ENCODE peak calls at places on chromosomes 1 and 21, in five cellular contexts. G is mesendoderm, J is RWPE2, L is NT2/D1, O is body of pancreas. S is an unnamed sample. For H3K4me1, the result is how much of the 10 kb centered on the place peaks cover.

GRCh38 chr1:52195161-52195560 is 53.3 kb downstream of the ZFYVE9 start:
- DNase-seq in G (no peak), J (no peak), L (no peak), O (no peak), S (no peak)

GRCh38 chr1:31715097-31715872 is 11.5 kb upstream of the COL16A1 start:
- DNase-seq in G (peak), J (no peak), L (peak), O (peak), S (no peak)

GRCh38 chr21:29499734-29500343 is 201.1 kb downstream of the BACH1 start:
- DNase-seq in G (peak), J (no peak), L (peak), O (peak), S (no peak)

GRCh38 chr1:203440780-203441179 is 34.8 kb upstream of the PRELP start:
- DNase-seq in G (peak), J (no peak), L (peak), O (peak), S (no peak)

GRCh38 chr1:213606252-213606820 is 381.4 kb upstream of the PROX1 start:
- DNase-seq in G (no peak), J (no peak), L (no peak), O (peak), S (no peak)

GRCh38 chr1:86156571-86157455 is at the start of gene COL24A1:
- DNase-seq in G (peak), J (no peak), L (peak), O (peak), S (no peak)

GRCh38 chr1:185821612-185822385 is 87.6 kb downstream of the HMCN1 start:
- DNase-seq in G (no peak), J (no peak), L (no peak), O (no peak), S (no peak)

GRCh38 chr21:32207096-32207716 is 71.6 kb downstream of the MIS18A start:
- DNase-seq in G (no peak), J (no peak), L (no peak), O (peak), S (no peak)

GRCh38 chr1:77282187-77282865 is 507 bp downstream of the AK5 start:
- DNase-seq in G (peak), J (peak), L (peak), O (peak), S (no peak)

GRCh38 chr21:32475162-32475812 is 62.8 kb downstream of the EVA1C start:
- DNase-seq in G (no peak), J (no peak), L (no peak), O (no peak), S (no peak)

GRCh38 chr1:157725214-157725577 is 24.6 kb upstream of the FCRL3 start:
- DNase-seq in G (no peak), J (no peak), L (no peak), O (no peak), S (no peak)

GRCh38 chr1:221788466-221788865 is 46.6 kb upstream of the DUSP10 start:
- DNase-seq in G (no peak), J (no peak), L (no peak), O (no peak), S (no peak)

GRCh38 chr1:9823943-9824701 is at the start of gene CLSTN1:
- DNase-seq in G (peak), J (peak), L (peak), O (peak), S (no peak)

GRCh38 chr21:40846566-40847411 is at the start of gene DSCAM:
- DNase-seq in G (peak), J (no peak), L (peak), O (peak), S (no peak)

GRCh38 chr1:228986093-228986904 is 251.0 kb downstream of the RHOU start:
- DNase-seq in G (no peak), J (no peak), L (no peak), O (peak), S (no peak)

GRCh38 chr1:9710037-9710436 is 58.5 kb downstream of the PIK3CD start:
- DNase-seq in G (no peak), J (no peak), L (no peak), O (no peak), S (no peak)

GRCh38 chr1:64042331-64043100 is 160.9 kb upstream of the UBE2U start:
- DNase-seq in G (no peak), J (no peak), L (no peak), O (peak), S (peak)

GRCh38 chr1:22572778-22573177 is 9.5 kb downstream of the EPHA8 start:
- DNase-seq in G (no peak), J (no peak), L (no peak), O (no peak), S (no peak)

GRCh38 chr1:154014154-154014910 is 23.8 kb downstream of the RPS27 start:
- DNase-seq in G (no peak), J (no peak), L (no peak), O (no peak), S (no peak)

GRCh38 chr1:9909222-9910046 is 635 bp downstream of the CTNNBIP1 start:
- DNase-seq in G (peak), J (no peak), L (no peak), O (peak), S (no peak)

GRCh38 chr1:7011826-7012225 is 226.6 kb downstream of the CAMTA1 start:
- DNase-seq in G (no peak), J (no peak), L (no peak), O (no peak), S (no peak)

GRCh38 chr1:3805038-3805437 is 8.7 kb upstream of the LRRC47 start:
- DNase-seq in G (no peak), J (no peak), L (no peak), O (no peak), S (no peak)

GRCh38 chr21:42674351-42674940 is 21.0 kb downstream of the PDE9A start:
- DNase-seq in G (peak), J (no peak), L (no peak), O (no peak), S (no peak)

GRCh38 chr1:212021563-212021962 is 13.8 kb downstream of the INTS7 start:
- DNase-seq in G (peak), J (no peak), L (no peak), O (no peak), S (no peak)

GRCh38 chr1:21524686-21525339 is 15.6 kb downstream of the ALPL start:
- DNase-seq in G (no peak), J (no peak), L (no peak), O (no peak), S (no peak)

GRCh38 chr1:77370588-77371306 is 88.9 kb downstream of the AK5 start:
- DNase-seq in G (no peak), J (no peak), L (no peak), O (no peak), S (no peak)

GRCh38 chr1:195458365-195458764 is 1149.9 kb downstream of the KCNT2 start:
- DNase-seq in G (no peak), J (no peak), L (no peak), O (no peak), S (no peak)

DNA sequence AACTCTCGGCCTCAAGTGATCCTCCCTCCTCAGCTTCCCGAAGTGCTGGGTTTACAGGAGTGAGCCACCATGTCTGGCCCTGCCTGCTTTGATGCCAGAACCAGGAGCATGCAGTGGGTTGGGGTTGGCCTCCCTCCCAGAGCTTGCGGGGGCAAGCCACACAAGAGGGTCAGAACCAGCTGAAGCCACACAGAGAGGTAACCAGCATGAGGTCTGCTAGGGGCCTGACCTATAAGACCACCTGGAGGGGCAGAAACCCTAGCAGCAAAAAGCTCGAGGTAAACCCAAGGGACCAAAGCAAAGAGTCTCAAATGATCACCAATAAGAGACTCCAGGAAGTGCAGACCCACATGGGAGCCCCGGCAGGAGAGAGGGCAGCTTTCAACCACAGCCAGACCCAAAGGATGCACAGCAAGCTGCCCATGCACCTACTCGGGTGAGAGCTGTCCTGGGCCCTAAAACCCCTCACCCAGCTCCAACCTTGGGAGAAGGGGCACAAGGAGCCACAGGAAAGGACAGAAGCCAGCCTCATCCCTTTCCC is 81.2 kb downstream of the TOMM20 start:
- DNase-seq in G (no peak), J (no peak), L (no peak), O (no peak), S (no peak)
- H3K4me1 ChIP-seq in G (under half), J (under half), L (under half), O (under half), S (under half)

DNA sequence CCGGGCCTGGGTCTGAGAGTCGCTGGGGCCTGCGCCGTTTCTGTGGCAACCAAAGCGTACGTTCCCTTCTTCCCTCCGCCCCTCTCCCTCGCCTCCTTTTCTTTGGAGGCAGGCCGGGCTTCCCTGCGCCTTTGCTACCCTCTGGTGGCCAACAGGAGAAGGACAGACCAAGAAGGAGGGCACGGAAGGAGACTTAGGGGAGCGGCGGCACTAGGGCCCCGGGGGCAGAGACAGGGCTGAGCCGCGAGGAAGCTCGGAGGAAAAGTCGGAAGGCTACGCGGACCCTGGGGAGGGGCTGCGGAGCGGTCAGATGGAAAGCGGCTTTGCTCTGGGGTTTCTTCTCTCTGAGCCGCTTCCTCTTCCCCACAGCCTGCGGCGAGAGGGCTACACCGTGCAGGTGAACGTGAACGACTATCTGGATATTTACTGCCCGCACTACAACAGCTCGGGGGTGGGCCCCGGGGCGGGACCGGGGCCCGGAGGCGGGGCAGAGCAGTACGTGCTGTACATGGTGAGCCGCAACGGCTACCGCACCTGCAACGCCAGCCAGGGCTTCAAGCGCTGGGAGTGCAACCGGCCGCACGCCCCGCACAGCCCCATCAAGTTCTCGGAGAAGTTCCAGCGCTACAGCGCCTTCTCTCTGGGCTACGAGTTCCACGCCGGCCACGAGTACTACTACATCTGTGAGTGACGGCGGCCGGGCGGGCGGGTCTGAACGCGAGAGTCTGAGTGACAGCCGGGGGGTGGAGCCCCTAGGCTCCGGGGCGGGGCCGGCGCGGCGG is 6.3 kb downstream of the EFNA3 start:
- DNase-seq in G (peak), J (peak), L (peak), O (peak), S (no peak)
- H3K4me1 ChIP-seq in G (under half), J (under half), L (under half), O (under half), S (under half)

GRCh38 chr1:99647460-99647859 is 1.5 kb downstream of the PALMD start:
- DNase-seq in G (no peak), J (no peak), L (no peak), O (no peak), S (no peak)
- H3K4me1 ChIP-seq in G (under half), J (under half), L (under half), O (under half), S (half or more)

GRCh38 chr1:163472267-163472666 is 150.5 kb downstream of the NUF2 start:
- DNase-seq in G (no peak), J (no peak), L (no peak), O (no peak), S (no peak)
- H3K4me1 ChIP-seq in G (under half), J (under half), L (under half), O (under half), S (under half)

GRCh38 chr1:107789817-107790609 is 175.0 kb downstream of the VAV3 start:
- DNase-seq in G (no peak), J (no peak), L (no peak), O (no peak), S (no peak)

GRCh38 chr1:107787299-107787698 is 177.7 kb downstream of the VAV3 start:
- DNase-seq in G (peak), J (no peak), L (no peak), O (peak), S (no peak)

GRCh38 chr1:107785506-107786213 is 179.3 kb downstream of the VAV3 start:
- DNase-seq in G (no peak), J (no peak), L (no peak), O (no peak), S (no peak)

GRCh38 chr1:107786214-107786842 is 178.7 kb downstream of the VAV3 start:
- DNase-seq in G (no peak), J (no peak), L (no peak), O (no peak), S (no peak)

DNA sequence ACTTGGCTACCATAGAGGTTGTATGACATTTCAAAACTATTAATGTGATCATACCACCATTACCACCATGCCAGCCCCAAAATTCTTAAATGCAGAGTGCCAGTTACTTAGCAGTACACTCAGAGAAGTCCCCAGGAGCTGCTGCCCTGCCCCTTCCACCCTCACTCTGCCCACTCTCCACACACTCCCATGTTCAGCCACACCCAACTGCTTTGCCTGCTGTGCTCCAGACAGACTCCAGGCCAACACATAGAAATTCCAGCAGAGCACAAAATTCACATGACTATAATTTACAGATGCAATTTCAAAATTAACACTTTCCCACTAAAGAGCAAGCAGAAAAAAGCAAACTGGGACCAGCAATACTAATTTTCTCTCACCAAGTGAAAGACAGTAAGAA is 176.8 kb downstream of the VAV3 start:
- DNase-seq in G (no peak), J (no peak), L (no peak), O (no peak), S (no peak)
- H3K4me1 ChIP-seq in G (under half), J (under half), L (under half), O (under half), S (under half)

GRCh38 chr1:8457771-8458409 is 140.0 kb downstream of the SLC45A1 start:
- DNase-seq in G (no peak), J (no peak), L (no peak), O (no peak), S (no peak)

GRCh38 chr1:8456991-8457390 is 139.1 kb downstream of the SLC45A1 start:
- DNase-seq in G (no peak), J (no peak), L (no peak), O (no peak), S (no peak)

GRCh38 chr1:8456306-8456912 is 138.5 kb downstream of the SLC45A1 start:
- DNase-seq in G (no peak), J (no peak), L (no peak), O (no peak), S (no peak)

GRCh38 chr1:8458607-8459006 is 140.7 kb downstream of the SLC45A1 start:
- DNase-seq in G (no peak), J (no peak), L (no peak), O (no peak), S (no peak)

DNA sequence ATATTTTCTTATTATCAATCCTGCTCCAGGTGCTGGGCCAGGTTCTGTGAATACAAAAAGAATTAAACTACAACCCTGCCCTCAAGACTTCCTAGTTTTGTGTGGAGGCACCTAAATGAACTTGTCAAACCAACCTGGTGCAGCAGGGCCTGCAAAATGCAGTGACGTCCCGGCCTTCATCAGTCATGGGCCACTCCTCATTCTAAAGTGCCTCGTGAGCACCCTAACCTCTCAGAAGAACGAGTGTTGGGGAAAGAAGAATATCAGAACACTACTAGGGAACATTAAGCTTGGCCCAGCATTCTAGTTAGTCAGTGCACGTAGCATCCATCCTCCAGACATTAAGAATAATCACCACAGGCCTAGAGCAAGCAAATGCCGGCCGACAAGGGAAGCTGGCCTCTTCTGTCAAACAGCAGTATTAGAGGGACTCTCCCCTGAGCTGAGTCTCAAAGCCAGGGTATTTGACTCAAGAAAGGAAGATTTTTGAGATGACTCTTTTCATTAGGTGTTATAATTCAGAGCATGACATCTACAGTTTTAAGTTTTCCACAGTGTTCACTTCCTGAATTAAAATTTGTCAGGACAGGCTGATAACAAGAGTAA is 137.9 kb downstream of the SLC45A1 start:
- DNase-seq in G (no peak), J (no peak), L (no peak), O (no peak), S (no peak)
- H3K4me1 ChIP-seq in G (under half), J (under half), L (under half), O (under half), S (under half)

GRCh38 chr1:201906336-201906735 is 17.6 kb downstream of the SHISA4 start:
- DNase-seq in G (no peak), J (no peak), L (no peak), O (no peak), S (no peak)
- H3K4me1 ChIP-seq in G (under half), J (under half), L (under half), O (under half), S (under half)